ENCODE peak calls at places on chromosomes 7 and 10, in eight cellular contexts. A is Peyer's patch; K is fibroblast of lung; T is GM12878; R is A673; P is CD4-positive, alpha-beta memory T cell; O is right lobe of liver; W is naive thymus-derived CD4-positive, alpha-beta T cell. Q is an unnamed sample.

GRCh38 chr7:116464375-116464774 is 35.2 kb upstream of the CAV2 start:
- DNase-seq in A (no peak), K (no peak), T (no peak), R (no peak), P (no peak), O (no peak), W (no peak), Q (no peak)

GRCh38 chr7:70068531-70068930 is 470.3 kb downstream of the AUTS2 start:
- DNase-seq in A (no peak), K (no peak), T (no peak), R (no peak), P (no peak), O (no peak), W (no peak), Q (no peak)

GRCh38 chr10:26217396-26218105 is 977 bp downstream of the GAD2 start:
- DNase-seq in A (no peak), K (no peak), T (no peak), R (peak; percentile 19), P (no peak), O (no peak), W (no peak), Q (no peak)

GRCh38 chr10:95478935-95479334 is 82.2 kb downstream of the SORBS1 start:
- DNase-seq in A (no peak), K (no peak), T (no peak), R (no peak), P (no peak), O (no peak), W (no peak), Q (no peak)

GRCh38 chr7:87148332-87148955 is 3.8 kb upstream of the DMTF1 start:
- DNase-seq in A (no peak), K (peak; percentile 5), T (no peak), R (peak; percentile 51), P (peak; percentile 28), O (no peak), W (no peak), Q (no peak)

GRCh38 chr10:84743483-84743882 is 415.1 kb downstream of the CCSER2 start:
- DNase-seq in A (no peak), K (no peak), T (no peak), R (no peak), P (no peak), O (no peak), W (no peak), Q (no peak)

GRCh38 chr7:144439717-144440116 is 36.2 kb upstream of the NOBOX start:
- DNase-seq in A (no peak), K (no peak), T (no peak), R (no peak), P (no peak), O (no peak), W (no peak), Q (no peak)

GRCh38 chr7:13032524-13032923 is 345.1 kb downstream of the ARL4A start:
- DNase-seq in A (no peak), K (no peak), T (no peak), R (no peak), P (no peak), O (no peak), W (no peak), Q (no peak)

GRCh38 chr7:23622469-23622868 is 25.3 kb downstream of the CCDC126 start:
- DNase-seq in A (no peak), K (peak; percentile 62), T (no peak), R (no peak), P (no peak), O (no peak), W (no peak), Q (no peak)

GRCh38 chr7:92608380-92609322 is 18.5 kb upstream of the FAM133B start:
- DNase-seq in A (peak; percentile 52), K (no peak), T (no peak), R (peak; percentile 56), P (no peak), O (peak; percentile 70), W (no peak), Q (no peak)

GRCh38 chr10:76626406-76626805 is 1011.2 kb downstream of the KCNMA1 start:
- DNase-seq in A (no peak), K (no peak), T (no peak), R (no peak), P (no peak), O (no peak), W (no peak), Q (no peak)

GRCh38 chr7:131627589-131628212 is 71.3 kb upstream of the PODXL start:
- DNase-seq in A (no peak), K (no peak), T (no peak), R (no peak), P (no peak), O (no peak), W (no peak), Q (no peak)

GRCh38 chr10:73925539-73925938 is 14.6 kb downstream of the PLAU start:
- DNase-seq in A (no peak), K (no peak), T (no peak), R (no peak), P (no peak), O (no peak), W (no peak), Q (no peak)

GRCh38 chr7:94355389-94355788 is 39.3 kb upstream of the COL1A2 start:
- DNase-seq in A (no peak), K (peak; percentile 73), T (no peak), R (peak; percentile 62), P (no peak), O (no peak), W (no peak), Q (no peak)

GRCh38 chr10:99551158-99551557 is 18.4 kb downstream of the NKX2-3 start:
- DNase-seq in A (no peak), K (peak; percentile 38), T (no peak), R (peak; percentile 44), P (no peak), O (no peak), W (no peak), Q (no peak)

GRCh38 chr10:32318476-32318896 is 28.5 kb downstream of the EPC1 start:
- DNase-seq in A (no peak), K (no peak), T (peak; percentile 75), R (no peak), P (no peak), O (no peak), W (no peak), Q (no peak)
- H3K27ac ChIP-seq in A (peak overlapping the region; percentile 35), K (no peak overlapping the region), T (peak overlapping the region; percentile 98), R (peak overlapping the region; percentile 39), P (peak overlapping the region; percentile 48), O (peak overlapping the region; percentile 9), W (peak overlapping the region; percentile 41), Q (no peak overlapping the region)

GRCh38 chr10:17833656-17834055 is 24.5 kb downstream of the MRC1 start:
- DNase-seq in A (no peak), K (no peak), T (no peak), R (no peak), P (no peak), O (no peak), W (no peak), Q (no peak)

GRCh38 chr10:17838080-17838634 is 29.0 kb downstream of the MRC1 start:
- DNase-seq in A (no peak), K (no peak), T (no peak), R (no peak), P (no peak), O (no peak), W (no peak), Q (no peak)

GRCh38 chr10:17841055-17841454 is 31.9 kb downstream of the MRC1 start:
- DNase-seq in A (no peak), K (peak; percentile 1), T (no peak), R (no peak), P (no peak), O (no peak), W (no peak), Q (no peak)

GRCh38 chr10:17835688-17836087 is 26.5 kb downstream of the MRC1 start:
- DNase-seq in A (no peak), K (peak; percentile 96), T (no peak), R (peak; percentile 44), P (no peak), O (no peak), W (no peak), Q (no peak)

DNA sequence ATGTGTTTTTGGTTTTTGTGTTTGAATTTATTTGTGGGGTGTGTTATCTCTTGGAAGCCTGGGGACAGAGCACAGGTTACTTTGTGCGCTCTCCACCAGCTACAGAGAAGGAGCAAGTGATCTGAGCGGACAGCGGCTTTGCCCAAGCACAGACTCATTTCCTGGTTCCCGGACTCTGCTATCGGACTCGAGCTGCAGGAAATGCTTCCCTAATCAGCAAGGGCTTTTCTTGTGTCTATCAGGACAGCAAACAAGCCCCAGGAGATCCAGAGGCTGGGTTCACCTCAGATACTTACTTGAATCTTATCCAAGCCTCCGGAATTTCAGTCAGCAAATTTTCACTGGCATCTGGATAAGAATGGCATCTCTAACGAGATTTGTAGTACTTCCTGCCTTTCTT is 27.8 kb downstream of the MRC1 start:
- DNase-seq in A (peak; percentile 61), K (peak; percentile 83), T (no peak), R (peak; percentile 75), P (no peak), O (peak; percentile 35), W (no peak), Q (no peak)
- H3K4me3 ChIP-seq in A (peak overlapping the region; percentile 34), K (peak overlapping the region; percentile 36), T (no peak overlapping the region), R (peak overlapping the region; percentile 20), P (no peak overlapping the region), O (no peak overlapping the region), W (no peak overlapping the region), Q (no peak overlapping the region)

DNA sequence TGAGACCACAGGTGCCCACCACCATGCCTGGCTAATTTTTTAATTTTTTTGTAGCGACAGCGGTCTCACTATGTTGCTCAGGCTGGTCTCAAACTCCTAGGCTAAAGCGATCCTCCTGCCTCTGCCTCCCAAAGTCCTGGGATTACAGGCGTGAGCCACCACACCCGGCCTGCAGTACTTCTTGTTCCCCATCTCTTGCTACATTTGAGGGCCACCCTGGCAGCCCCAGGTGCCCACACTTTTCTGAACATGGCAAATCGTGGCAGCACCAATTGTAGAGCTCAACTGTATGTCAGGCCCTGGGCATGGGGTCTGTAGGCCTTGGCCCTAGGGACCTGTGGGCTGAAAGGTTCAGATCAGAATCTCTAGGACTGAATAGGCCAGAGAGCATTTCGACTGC is 25.1 kb upstream of the LIMK1 start:
- DNase-seq in A (peak; percentile 39), K (no peak), T (no peak), R (no peak), P (no peak), O (no peak), W (no peak), Q (no peak)
- H3K4me1 ChIP-seq in A (no peaks in the 10 kb centered on the region), K (peaks cover 4% of the 10 kb centered on the region), T (no peaks in the 10 kb centered on the region), R (no peaks in the 10 kb centered on the region), P (peaks cover 10% of the 10 kb centered on the region), O (peaks cover 11% of the 10 kb centered on the region), W (no peaks in the 10 kb centered on the region), Q (no peaks in the 10 kb centered on the region)

GRCh38 chr7:31320675-31321074 is 19.9 kb downstream of the NEUROD6 start:
- DNase-seq in A (no peak), K (no peak), T (no peak), R (no peak), P (no peak), O (no peak), W (no peak), Q (no peak)

GRCh38 chr7:31327071-31327470 is 13.5 kb downstream of the NEUROD6 start:
- DNase-seq in A (no peak), K (peak; percentile 79), T (no peak), R (no peak), P (no peak), O (no peak), W (no peak), Q (no peak)

GRCh38 chr7:31326416-31326815 is 14.1 kb downstream of the NEUROD6 start:
- DNase-seq in A (no peak), K (no peak), T (no peak), R (no peak), P (no peak), O (no peak), W (no peak), Q (no peak)

GRCh38 chr7:31318308-31318707 is 22.2 kb downstream of the NEUROD6 start:
- DNase-seq in A (no peak), K (no peak), T (no peak), R (no peak), P (no peak), O (peak; percentile 25), W (no peak), Q (no peak)

GRCh38 chr7:31323101-31323500 is 17.4 kb downstream of the NEUROD6 start:
- DNase-seq in A (no peak), K (no peak), T (no peak), R (no peak), P (no peak), O (no peak), W (no peak), Q (no peak)
- H3K27ac ChIP-seq in A (no peak overlapping the region), K (no peak overlapping the region), T (no peak overlapping the region), R (no peak overlapping the region), P (no peak overlapping the region), O (no peak overlapping the region), W (no peak overlapping the region), Q (no peak overlapping the region)